ENCODE peak calls at places on chromosomes 12 and 14, in five cellular contexts. V is spleen, T is endothelial cell, A is PC-3, W is cardiac muscle cell. L is an unnamed sample.

GRCh38 chr14:105047283-105048016 is 17.8 kb downstream of the GPR132 start:
- DNase-seq in V (peak), T (no peak), A (no peak), W (no peak), L (no peak)

GRCh38 chr14:55874785-55875184 is 243.4 kb upstream of the PELI2 start:
- DNase-seq in V (no peak), T (no peak), A (no peak), W (no peak), L (no peak)

GRCh38 chr14:38158468-38158867 is 49.2 kb upstream of the SSTR1 start:
- DNase-seq in V (no peak), T (no peak), A (no peak), W (no peak), L (no peak)

GRCh38 chr12:130465046-130465445 is 127.4 kb downstream of the PIWIL1 start:
- DNase-seq in V (no peak), T (no peak), A (no peak), W (no peak), L (no peak)

GRCh38 chr12:10285919-10286318 is 21.8 kb upstream of the KLRD1 start:
- DNase-seq in V (no peak), T (no peak), A (no peak), W (no peak), L (no peak)

GRCh38 chr12:124457287-124458219 is 109.9 kb downstream of the NCOR2 start:
- DNase-seq in V (peak), T (no peak), A (no peak), W (peak), L (no peak)

GRCh38 chr12:57737467-57738141 is 938 bp downstream of the AGAP2 start:
- DNase-seq in V (peak), T (peak), A (no peak), W (peak), L (peak)

GRCh38 chr14:62938774-62939173 is 106.5 kb downstream of the KCNH5 start:
- DNase-seq in V (no peak), T (no peak), A (no peak), W (no peak), L (no peak)

GRCh38 chr12:69415471-69416275 is 54.5 kb upstream of the FRS2 start:
- DNase-seq in V (no peak), T (peak), A (peak), W (peak), L (peak)

GRCh38 chr12:120258323-120258896 is 7.1 kb downstream of the PXN start:
- DNase-seq in V (no peak), T (no peak), A (no peak), W (no peak), L (no peak)

GRCh38 chr12:80272516-80272915 is 171.5 kb upstream of the PTPRQ start:
- DNase-seq in V (no peak), T (no peak), A (no peak), W (no peak), L (no peak)

GRCh38 chr12:49502590-49502989 is 36.2 kb upstream of the KCNH3 start:
- DNase-seq in V (no peak), T (no peak), A (no peak), W (peak), L (no peak)

GRCh38 chr14:57983235-57983634 is 117.3 kb upstream of the SLC35F4 start:
- DNase-seq in V (no peak), T (no peak), A (no peak), W (no peak), L (no peak)

GRCh38 chr12:120669055-120669828 is 17.7 kb upstream of the MLEC start:
- DNase-seq in V (peak), T (no peak), A (peak), W (peak), L (peak)

GRCh38 chr12:6461401-6462233 is 8.9 kb downstream of the VAMP1 start:
- DNase-seq in V (peak), T (no peak), A (no peak), W (no peak), L (no peak)

GRCh38 chr14:21734457-21735074 is 60.9 kb upstream of the OR4E1 start:
- DNase-seq in V (no peak), T (peak), A (peak), W (peak), L (peak)

GRCh38 chr14:24679248-24680085 is 45.5 kb upstream of the GZMB start:
- DNase-seq in V (no peak), T (no peak), A (no peak), W (no peak), L (no peak)

GRCh38 chr14:90427848-90428426 is 31.1 kb downstream of the CALM1 start:
- DNase-seq in V (no peak), T (peak), A (no peak), W (no peak), L (no peak)

GRCh38 chr12:4648099-4648498 is 752 bp downstream of the AKAP3 start:
- DNase-seq in V (no peak), T (no peak), A (no peak), W (peak), L (no peak)

GRCh38 chr14:79056879-79057278 is 886.7 kb downstream of the NRXN3 start:
- DNase-seq in V (no peak), T (no peak), A (no peak), W (no peak), L (no peak)

GRCh38 chr14:20848316-20848954 is 42.8 kb upstream of the RNASE3 start:
- DNase-seq in V (no peak), T (no peak), A (peak), W (peak), L (no peak)

GRCh38 chr12:47851303-47851952 is 31.7 kb upstream of the HDAC7 start:
- DNase-seq in V (no peak), T (no peak), A (no peak), W (no peak), L (no peak)

GRCh38 chr12:98002887-98003493 is 512.4 kb upstream of the TMPO start:
- DNase-seq in V (no peak), T (peak), A (peak), W (peak), L (peak)

GRCh38 chr12:1533205-1533601 is 61.2 kb downstream of the FBXL14 start:
- DNase-seq in V (no peak), T (no peak), A (no peak), W (no peak), L (no peak)

GRCh38 chr14:93073833-93074769 is 41.6 kb downstream of the ITPK1 start:
- DNase-seq in V (peak), T (no peak), A (no peak), W (peak), L (no peak)

GRCh38 chr12:122846622-122847515 is 11.6 kb downstream of the HIP1R start:
- DNase-seq in V (no peak), T (no peak), A (no peak), W (no peak), L (no peak)

GRCh38 chr12:124681779-124682391 is 114.5 kb upstream of the NCOR2 start:
- DNase-seq in V (no peak), T (no peak), A (peak), W (peak), L (no peak)

GRCh38 chr14:33809456-33809855 is 141.4 kb downstream of the EGLN3 start:
- DNase-seq in V (no peak), T (no peak), A (no peak), W (no peak), L (no peak)

DNA sequence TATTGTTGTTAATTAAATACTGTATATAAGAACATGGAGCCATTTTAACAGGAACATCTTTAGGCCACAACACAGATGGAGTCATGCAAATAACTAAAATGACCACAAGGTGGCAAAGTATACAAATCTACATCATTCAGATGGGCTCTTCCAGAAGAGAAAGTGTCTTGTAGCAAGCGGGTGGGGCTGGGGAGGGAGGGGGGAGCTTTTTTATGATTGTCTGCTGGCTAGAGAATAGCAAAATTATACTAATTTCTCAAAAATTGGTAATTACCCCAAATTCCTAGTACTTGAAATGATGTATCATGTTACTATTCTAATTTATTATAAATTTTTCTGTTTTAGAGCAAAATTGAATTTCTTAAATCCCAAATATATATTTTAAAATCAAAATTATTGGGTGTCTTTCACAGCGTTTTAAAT is 378.7 kb downstream of the PRKD1 start:
- DNase-seq in V (no peak), T (no peak), A (peak), W (peak), L (peak)
- TF ChIP-seq CTCF in V (peak), T (peak), A (peak), W (peak), L (peak)

GRCh38 chr12:108526482-108527234 is 11.6 kb downstream of the FICD start:
- DNase-seq in V (no peak), T (no peak), A (no peak), W (peak), L (no peak)
- TF ChIP-seq CTCF in V (no peak), T (no peak), A (no peak), W (no peak), L (no peak)

DNA sequence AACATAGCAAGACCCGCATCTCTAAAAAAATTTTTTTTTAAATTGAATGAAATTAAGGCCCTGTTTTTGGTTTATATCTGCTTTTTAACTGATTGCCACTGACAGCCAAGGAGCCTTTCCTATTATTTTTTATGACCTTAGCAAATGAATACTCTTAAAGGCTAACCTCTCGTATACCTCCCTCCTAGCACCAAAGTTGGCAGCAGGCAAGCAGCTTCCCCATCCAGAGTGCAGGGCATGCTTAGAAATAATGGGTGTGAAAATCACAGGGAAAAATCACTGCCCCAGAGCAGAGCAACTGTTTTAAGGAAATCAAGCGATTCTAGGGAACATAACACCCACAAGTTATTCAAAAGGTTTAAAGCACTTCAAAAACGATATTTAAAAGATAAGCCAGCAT is 20.7 kb downstream of the HAL start:
- DNase-seq in V (no peak), T (no peak), A (no peak), W (no peak), L (no peak)
- TF ChIP-seq CTCF in V (no peak), T (no peak), A (no peak), W (no peak), L (no peak)

GRCh38 chr12:40749863-40750262 is 57.6 kb downstream of the CNTN1 start:
- DNase-seq in V (no peak), T (no peak), A (no peak), W (no peak), L (no peak)

DNA sequence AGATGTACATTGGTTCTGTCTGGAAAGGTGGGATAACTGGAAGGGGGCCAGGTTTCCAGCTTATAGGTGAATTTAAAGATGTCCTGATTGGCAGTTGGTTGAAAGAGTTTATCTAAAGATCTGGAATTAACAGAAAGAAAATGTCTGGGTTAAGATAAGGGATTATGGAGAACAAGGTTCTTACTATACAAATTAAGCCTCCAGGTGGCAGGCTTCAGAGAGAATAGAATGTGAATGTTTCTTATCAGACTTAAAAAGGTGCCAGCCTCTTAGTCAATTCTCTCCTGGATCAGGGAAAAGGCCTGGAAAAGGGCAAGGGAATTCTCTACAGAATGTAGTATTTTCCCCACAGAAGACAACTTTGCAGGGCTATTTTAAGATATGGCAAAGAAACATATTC is 53.1 kb downstream of the CNTN1 start:
- DNase-seq in V (no peak), T (no peak), A (peak), W (no peak), L (no peak)
- TF ChIP-seq CTCF in V (no peak), T (peak), A (no peak), W (no peak), L (no peak)

GRCh38 chr12:2794261-2794735 is 472 bp upstream of the FKBP4 start:
- DNase-seq in V (peak), T (no peak), A (no peak), W (no peak), L (no peak)

GRCh38 chr12:2797721-2798418 is 3.1 kb downstream of the FKBP4 start:
- DNase-seq in V (no peak), T (no peak), A (no peak), W (peak), L (no peak)

GRCh38 chr12:2794736-2795289 is at the start of gene FKBP4:
- DNase-seq in V (peak), T (peak), A (peak), W (peak), L (peak)

GRCh38 chr12:2795291-2796186 is 769 bp downstream of the FKBP4 start:
- DNase-seq in V (peak), T (peak), A (peak), W (peak), L (peak)

DNA sequence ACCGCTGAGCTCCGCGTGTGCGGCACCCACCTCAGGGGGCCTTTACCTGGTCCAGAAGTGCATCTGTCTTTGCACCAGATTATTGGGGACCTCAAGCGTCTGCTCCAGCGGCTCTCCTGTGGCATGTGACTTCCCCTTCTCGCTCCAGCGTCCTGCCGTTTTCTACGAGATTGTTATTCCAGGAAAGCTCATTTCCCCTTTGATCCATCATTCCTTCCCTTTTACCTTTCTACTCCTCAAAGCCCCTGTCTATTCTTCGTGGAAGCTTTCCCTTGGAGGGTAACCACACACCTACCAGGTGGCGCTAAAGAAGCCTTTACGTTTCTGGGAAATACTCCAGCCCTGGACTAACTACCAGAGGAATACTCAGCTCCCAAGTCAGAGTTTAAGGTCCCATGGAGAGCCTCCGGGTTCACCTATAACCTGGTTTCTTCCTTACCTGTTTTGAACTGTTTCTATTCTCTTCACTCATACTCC is 1.5 kb downstream of the FKBP4 start:
- DNase-seq in V (no peak), T (peak), A (peak), W (no peak), L (no peak)
- TF ChIP-seq CTCF in V (no peak), T (no peak), A (peak), W (no peak), L (no peak)

DNA sequence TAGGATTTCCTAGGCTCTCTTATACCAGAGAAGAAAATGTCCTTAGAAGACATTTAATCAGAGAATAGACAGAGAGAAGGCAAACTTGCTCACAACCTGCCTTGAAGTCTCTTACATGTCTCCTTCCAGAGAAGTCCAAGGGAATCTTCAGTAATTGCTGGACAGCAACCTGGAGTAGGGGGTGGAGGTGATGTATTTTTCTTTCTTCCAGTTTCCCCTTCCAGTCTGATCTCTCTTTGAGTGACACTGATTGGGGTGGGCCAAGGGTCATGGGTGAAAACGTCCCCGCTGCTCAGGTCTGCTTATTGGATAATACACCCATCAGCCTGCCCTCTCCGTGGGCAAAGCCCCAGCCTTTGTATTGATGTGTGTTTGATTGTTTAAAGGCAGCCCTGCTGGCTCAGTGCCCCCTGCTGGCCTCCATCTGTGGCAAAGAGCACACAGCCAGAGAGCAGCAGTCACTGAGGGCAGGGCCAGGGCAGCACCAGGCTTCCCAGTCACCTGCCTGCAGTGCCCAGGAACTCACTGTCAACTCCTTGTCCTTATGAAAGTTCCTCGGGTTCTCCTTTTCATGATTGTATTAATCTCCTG is 35.7 kb upstream of the ATP2A2 start:
- DNase-seq in V (peak), T (peak), A (peak), W (no peak), L (no peak)
- TF ChIP-seq CTCF in V (peak), T (no peak), A (peak), W (peak), L (no peak)